ENCODE peak calls at places on chromosome 11, in five cellular contexts. S, T, M, U and H are unnamed samples.

GRCh38 chr11:65243773-65244172 is 18.0 kb upstream of the POLA2 start:
- DNase-seq in S (no peak), T (no peak), M (no peak), U (no peak), H (no peak)

GRCh38 chr11:132022718-132023117 is 652.3 kb downstream of the NTM start:
- DNase-seq in S (no peak), T (no peak), M (peak), U (no peak), H (no peak)

GRCh38 chr11:23252426-23252825 is 392.2 kb upstream of the CCDC179 start:
- DNase-seq in S (no peak), T (no peak), M (no peak), U (no peak), H (no peak)

GRCh38 chr11:70675697-70676374 is 277.5 kb downstream of the CTTN start:
- DNase-seq in S (no peak), T (no peak), M (no peak), U (no peak), H (no peak)

GRCh38 chr11:65506770-65507485 is 8.1 kb downstream of the MALAT1 start:
- DNase-seq in S (no peak), T (peak), M (peak), U (peak), H (peak)

GRCh38 chr11:117064275-117064674 is 34.0 kb downstream of the SIK3 start:
- DNase-seq in S (no peak), T (no peak), M (no peak), U (no peak), H (no peak)

GRCh38 chr11:24575392-24575791 is 78.5 kb downstream of the LUZP2 start:
- DNase-seq in S (no peak), T (no peak), M (no peak), U (no peak), H (no peak)

GRCh38 chr11:100855466-100856067 is 168.5 kb downstream of the ARHGAP42 start:
- DNase-seq in S (no peak), T (no peak), M (no peak), U (no peak), H (no peak)

GRCh38 chr11:121692236-121692635 is 239.5 kb upstream of the SORL1-AS1 start:
- DNase-seq in S (no peak), T (no peak), M (no peak), U (no peak), H (no peak)

GRCh38 chr11:102401905-102402304 is 50.7 kb downstream of the TMEM123 start:
- DNase-seq in S (no peak), T (no peak), M (no peak), U (no peak), H (no peak)

GRCh38 chr11:115238802-115239201 is 265.4 kb downstream of the CADM1 start:
- DNase-seq in S (no peak), T (no peak), M (no peak), U (no peak), H (no peak)
- TF ChIP-seq CTCF in S (no peak), T (no peak), M (no peak), U (no peak), H (no peak)

GRCh38 chr11:959027-959426 is 33.4 kb downstream of the AP2A2 start:
- DNase-seq in S (no peak), T (no peak), M (no peak), U (no peak), H (no peak)

GRCh38 chr11:959608-960007 is 33.9 kb downstream of the AP2A2 start:
- DNase-seq in S (no peak), T (no peak), M (no peak), U (no peak), H (no peak)

GRCh38 chr11:955154-956049 is 29.7 kb downstream of the AP2A2 start:
- DNase-seq in S (no peak), T (no peak), M (no peak), U (no peak), H (no peak)

GRCh38 chr11:957201-957920 is 31.7 kb downstream of the AP2A2 start:
- DNase-seq in S (no peak), T (no peak), M (no peak), U (no peak), H (no peak)

GRCh38 chr11:958101-958500 is 32.4 kb downstream of the AP2A2 start:
- DNase-seq in S (no peak), T (no peak), M (no peak), U (no peak), H (no peak)
- TF ChIP-seq CTCF in S (no peak), T (no peak), M (no peak), U (no peak), H (no peak)

DNA sequence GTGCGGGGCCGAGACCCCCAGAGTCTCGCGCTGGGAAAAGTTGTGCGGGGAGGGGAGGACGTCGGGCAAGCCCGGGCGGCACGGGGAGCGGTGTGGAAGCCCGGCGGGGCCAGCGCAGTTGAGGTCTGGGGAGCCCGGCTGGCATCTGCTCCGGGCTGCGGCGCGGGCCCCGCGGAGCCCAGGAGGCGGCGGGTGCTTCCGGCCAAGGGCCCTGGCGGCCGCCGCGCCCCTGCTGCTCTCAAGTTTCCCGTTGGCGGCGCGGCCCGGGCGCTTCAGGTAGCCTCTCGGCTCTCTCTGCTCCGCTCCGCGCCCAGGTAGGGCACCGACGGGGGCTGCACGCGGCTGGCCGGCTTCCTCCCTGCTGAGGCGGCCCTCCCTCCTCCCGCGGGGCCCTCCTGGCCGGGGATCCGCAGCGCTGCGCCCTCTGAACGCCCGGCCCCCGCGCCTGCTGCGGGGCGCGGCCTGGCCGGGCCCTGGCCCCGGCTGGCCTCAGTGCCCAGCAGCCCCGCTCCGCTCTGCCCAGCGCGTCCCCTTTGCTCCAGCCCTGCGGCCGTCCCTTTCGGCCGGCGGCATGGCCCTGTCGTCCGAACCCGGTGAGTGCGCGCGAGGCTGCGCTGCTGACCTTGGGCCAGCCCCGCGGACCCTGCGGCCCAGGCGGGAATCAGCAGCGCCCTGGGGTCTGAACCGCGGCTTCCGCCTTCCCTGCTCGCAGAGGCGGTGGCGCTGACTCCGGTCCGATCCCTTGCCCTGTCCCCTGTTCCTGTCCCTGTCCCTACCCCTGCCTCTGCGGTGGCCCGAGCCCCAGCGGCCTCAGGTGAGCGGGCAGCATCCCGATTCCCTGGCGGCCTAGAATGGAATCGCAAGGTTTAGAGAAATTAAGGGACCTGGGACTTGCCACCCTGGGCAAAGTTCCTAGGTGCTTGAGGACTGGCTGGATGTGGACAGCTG is 4.3 kb upstream of the AMPD3 start:
- DNase-seq in S (peak), T (peak), M (no peak), U (peak), H (peak)
- TF ChIP-seq CTCF in S (peak), T (peak), M (peak), U (peak), H (peak)

DNA sequence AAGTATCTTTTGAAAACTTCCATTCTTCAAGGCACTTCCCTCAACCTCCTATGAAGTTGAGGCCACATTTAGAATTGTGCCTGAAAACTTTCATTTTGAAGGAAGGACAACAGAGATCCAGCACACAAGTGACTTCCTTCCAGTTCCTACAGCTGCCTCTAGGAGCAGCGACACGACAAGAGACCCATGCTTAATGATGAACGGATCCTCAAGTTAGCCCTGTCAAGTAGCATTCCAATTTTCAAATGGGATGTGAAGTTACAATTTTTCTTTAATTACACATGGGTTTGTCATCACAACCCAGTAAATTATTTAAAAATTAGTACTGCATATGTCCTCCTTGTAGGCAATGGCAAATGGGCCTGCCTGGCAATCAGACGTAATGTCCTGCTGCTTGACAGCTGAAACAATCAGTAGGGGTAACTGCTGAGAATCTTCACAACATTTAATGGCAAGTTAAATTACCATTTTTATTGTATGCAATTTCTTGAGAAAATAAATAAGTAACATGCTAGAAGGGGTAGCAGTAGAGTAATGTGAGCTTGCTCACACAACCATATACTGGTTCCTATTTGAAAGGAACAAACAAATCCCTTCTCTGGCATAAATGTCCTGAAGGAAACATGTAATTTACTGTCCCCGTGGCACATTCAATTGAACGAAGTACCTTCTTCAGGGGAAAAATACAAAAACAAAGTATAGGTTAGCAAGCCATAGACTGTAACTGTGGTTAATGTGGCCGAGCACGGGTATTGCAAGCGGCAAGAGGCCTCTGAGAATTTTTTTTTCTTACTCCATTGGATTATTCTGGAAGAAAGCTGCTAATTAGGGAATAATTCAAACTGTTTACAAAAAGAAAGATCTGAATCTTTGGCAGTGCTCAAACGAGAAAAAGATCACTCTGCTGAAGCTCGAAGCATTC is 288.3 kb downstream of the CADM1 start:
- DNase-seq in S (no peak), T (no peak), M (no peak), U (no peak), H (no peak)
- TF ChIP-seq CTCF in S (no peak), T (no peak), M (peak), U (no peak), H (no peak)

GRCh38 chr11:12235945-12236743 is 125.8 kb downstream of the MICAL2 start:
- DNase-seq in S (peak), T (no peak), M (no peak), U (peak), H (peak)
- TF ChIP-seq CTCF in S (peak), T (peak), M (peak), U (peak), H (peak)

DNA sequence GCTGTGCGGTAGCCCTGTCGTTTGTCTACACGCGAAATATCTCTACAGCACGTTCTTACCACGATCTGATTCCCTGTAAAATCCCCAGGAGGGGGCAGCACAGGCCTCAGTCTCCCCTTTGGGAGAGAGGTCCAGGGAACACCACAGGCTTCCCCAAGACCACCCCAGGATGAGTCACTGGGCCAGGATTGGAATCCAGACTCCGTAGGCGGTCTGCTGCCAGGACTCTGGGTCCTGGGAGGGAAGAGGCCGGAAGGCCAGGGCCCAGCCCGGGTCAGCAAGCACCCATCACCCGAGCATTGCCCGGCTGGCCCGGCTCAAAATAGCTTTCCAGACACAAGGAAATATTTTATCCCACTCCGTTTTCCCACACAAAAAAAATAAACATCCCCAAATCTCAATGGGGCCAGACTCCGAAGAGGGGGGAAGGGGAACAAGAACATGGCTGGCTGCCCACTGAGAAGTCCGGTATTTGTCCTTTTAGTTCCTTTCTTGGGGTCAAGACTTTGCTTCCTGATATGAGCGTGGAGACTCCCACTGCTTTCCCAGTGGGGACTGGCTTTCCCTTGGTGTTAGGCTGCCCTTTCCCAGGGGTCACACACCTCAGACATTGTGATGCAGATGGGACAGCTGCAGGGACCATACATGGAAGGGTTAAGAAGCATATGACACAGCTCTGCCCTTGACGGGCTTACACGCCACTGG is 91.3 kb downstream of the LRRC32 start:
- DNase-seq in S (no peak), T (peak), M (no peak), U (no peak), H (no peak)
- TF ChIP-seq CTCF in S (no peak), T (peak), M (no peak), U (no peak), H (no peak)

GRCh38 chr11:35614949-35615569 is 3.2 kb upstream of the FJX1 start:
- DNase-seq in S (no peak), T (no peak), M (no peak), U (no peak), H (no peak)
- TF ChIP-seq CTCF in S (no peak), T (no peak), M (no peak), U (no peak), H (no peak)

GRCh38 chr11:19802773-19803293 is 90.2 kb downstream of the NAV2 start:
- DNase-seq in S (no peak), T (no peak), M (no peak), U (no peak), H (no peak)

GRCh38 chr11:19803506-19803998 is 90.9 kb downstream of the NAV2 start:
- DNase-seq in S (no peak), T (no peak), M (no peak), U (peak), H (no peak)

GRCh38 chr11:19795082-19795481 is 82.4 kb downstream of the NAV2 start:
- DNase-seq in S (no peak), T (no peak), M (no peak), U (no peak), H (no peak)

GRCh38 chr11:19800714-19801519 is 88.3 kb downstream of the NAV2 start:
- DNase-seq in S (no peak), T (no peak), M (no peak), U (no peak), H (no peak)

DNA sequence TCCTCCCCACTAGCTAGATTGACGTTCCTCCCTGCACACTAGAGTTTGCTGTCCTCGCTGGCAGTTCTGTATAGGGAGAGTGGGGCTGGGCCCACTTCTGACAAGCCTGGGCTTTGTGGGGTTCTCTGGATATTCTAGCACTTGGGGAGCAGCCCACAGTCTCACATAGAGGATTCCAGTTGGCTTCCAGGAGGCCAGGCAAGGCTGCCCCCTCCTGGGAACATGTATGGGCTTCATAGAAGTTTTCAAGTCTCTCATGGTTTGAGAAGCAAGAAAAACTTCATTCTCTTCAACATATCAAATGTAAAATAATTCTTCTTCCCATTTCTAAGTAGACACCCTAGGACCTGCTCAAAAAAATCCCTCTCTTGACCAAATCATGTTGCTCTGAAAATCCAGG is 87.5 kb downstream of the NAV2 start:
- DNase-seq in S (no peak), T (no peak), M (no peak), U (no peak), H (no peak)
- TF ChIP-seq CTCF in S (no peak), T (no peak), M (peak), U (no peak), H (no peak)